ENCODE peak calls at places on chromosomes 11 and 22, in eight cellular contexts. J, Q, Y, S, X, P, K and G are unnamed samples.

GRCh38 chr11:115244758-115245157 is 259.5 kb downstream of the CADM1 start:
- DNase-seq in J (no peak), Q (no peak), Y (no peak), S (no peak), X (no peak), P (no peak), K (no peak), G (no peak)

GRCh38 chr11:70456921-70457532 is 58.7 kb downstream of the CTTN start:
- DNase-seq in J (no peak), Q (no peak), Y (peak; percentile 27), S (no peak), X (no peak), P (no peak), K (no peak), G (no peak)

GRCh38 chr22:28474248-28474647 is 205.4 kb downstream of the TTC28 start:
- DNase-seq in J (no peak), Q (no peak), Y (no peak), S (no peak), X (no peak), P (no peak), K (no peak), G (no peak)

GRCh38 chr22:48316245-48316875 is 1511.3 kb downstream of the BRD1 start:
- DNase-seq in J (no peak), Q (no peak), Y (no peak), S (peak; percentile 34), X (no peak), P (no peak), K (no peak), G (peak; percentile 39)

GRCh38 chr22:22480940-22481339 is 27.6 kb downstream of the ZNF280B start:
- DNase-seq in J (no peak), Q (no peak), Y (no peak), S (no peak), X (no peak), P (no peak), K (no peak), G (no peak)

GRCh38 chr11:77386178-77386577 is 84.7 kb upstream of the GDPD4 start:
- DNase-seq in J (no peak), Q (no peak), Y (no peak), S (no peak), X (no peak), P (no peak), K (no peak), G (no peak)

GRCh38 chr11:57387284-57388030 is 3.0 kb downstream of the PRG2 start:
- DNase-seq in J (no peak), Q (peak; percentile 59), Y (peak; percentile 40), S (no peak), X (no peak), P (no peak), K (no peak), G (no peak)

GRCh38 chr11:2862395-2862949 is 23.1 kb downstream of the CDKN1C start:
- DNase-seq in J (no peak), Q (no peak), Y (no peak), S (no peak), X (no peak), P (no peak), K (no peak), G (no peak)

GRCh38 chr11:38952698-38953097 is 2354.7 kb upstream of the RAG2 start:
- DNase-seq in J (no peak), Q (no peak), Y (no peak), S (no peak), X (no peak), P (no peak), K (no peak), G (no peak)

GRCh38 chr22:38311331-38311635 is 6.0 kb downstream of the CSNK1E start:
- DNase-seq in J (no peak), Q (peak; percentile 65), Y (no peak), S (no peak), X (no peak), P (no peak), K (no peak), G (no peak)

GRCh38 chr22:37428649-37429586 is 1.6 kb upstream of the ELFN2 start:
- DNase-seq in J (no peak), Q (no peak), Y (peak; percentile 56), S (no peak), X (peak; percentile 29), P (no peak), K (peak; percentile 37), G (peak; percentile 55)

GRCh38 chr11:11973361-11973800 is 35.0 kb downstream of the DKK3 start:
- DNase-seq in J (peak; percentile 59), Q (peak; percentile 92), Y (no peak), S (peak; percentile 88), X (peak; percentile 26), P (peak; percentile 90), K (no peak), G (peak; percentile 57)

GRCh38 chr22:45435544-45436139 is 22.1 kb downstream of the RIBC2 start:
- DNase-seq in J (peak; percentile 84), Q (peak; percentile 87), Y (peak; percentile 60), S (peak; percentile 95), X (peak; percentile 92), P (peak; percentile 85), K (peak; percentile 60), G (peak; percentile 85)

GRCh38 chr11:76700177-76701100 is 29.9 kb upstream of the LRRC32 start:
- DNase-seq in J (no peak), Q (no peak), Y (peak; percentile 92), S (no peak), X (no peak), P (peak; percentile 94), K (peak; percentile 79), G (no peak)

GRCh38 chr11:116871248-116871647 is 33.8 kb upstream of the APOA1 start:
- DNase-seq in J (no peak), Q (no peak), Y (no peak), S (no peak), X (no peak), P (no peak), K (no peak), G (no peak)

GRCh38 chr11:17244046-17244445 is 32.5 kb upstream of the NUCB2 start:
- DNase-seq in J (no peak), Q (no peak), Y (no peak), S (no peak), X (no peak), P (no peak), K (no peak), G (no peak)

GRCh38 chr11:44634401-44635281 is 69.2 kb downstream of the CD82 start:
- DNase-seq in J (no peak), Q (peak; percentile 82), Y (peak; percentile 57), S (peak; percentile 89), X (peak; percentile 5), P (peak; percentile 97), K (peak; percentile 10), G (peak; percentile 87)

GRCh38 chr11:12876988-12877387 is 132.1 kb upstream of the RASSF10 start:
- DNase-seq in J (no peak), Q (no peak), Y (no peak), S (no peak), X (no peak), P (peak; percentile 80), K (no peak), G (no peak)

GRCh38 chr11:75577198-75577597 is 15.1 kb downstream of the SERPINH1 start:
- DNase-seq in J (peak; percentile 40), Q (peak; percentile 57), Y (peak; percentile 85), S (no peak), X (peak; percentile 21), P (peak; percentile 56), K (no peak), G (peak; percentile 55)

GRCh38 chr11:119942583-119943338 is 195.2 kb downstream of the TRIM29 start:
- DNase-seq in J (no peak), Q (no peak), Y (no peak), S (no peak), X (no peak), P (no peak), K (no peak), G (no peak)

GRCh38 chr22:21919526-21920307 is 32.9 kb downstream of the PPM1F start:
- DNase-seq in J (no peak), Q (no peak), Y (no peak), S (no peak), X (no peak), P (no peak), K (no peak), G (no peak)

DNA sequence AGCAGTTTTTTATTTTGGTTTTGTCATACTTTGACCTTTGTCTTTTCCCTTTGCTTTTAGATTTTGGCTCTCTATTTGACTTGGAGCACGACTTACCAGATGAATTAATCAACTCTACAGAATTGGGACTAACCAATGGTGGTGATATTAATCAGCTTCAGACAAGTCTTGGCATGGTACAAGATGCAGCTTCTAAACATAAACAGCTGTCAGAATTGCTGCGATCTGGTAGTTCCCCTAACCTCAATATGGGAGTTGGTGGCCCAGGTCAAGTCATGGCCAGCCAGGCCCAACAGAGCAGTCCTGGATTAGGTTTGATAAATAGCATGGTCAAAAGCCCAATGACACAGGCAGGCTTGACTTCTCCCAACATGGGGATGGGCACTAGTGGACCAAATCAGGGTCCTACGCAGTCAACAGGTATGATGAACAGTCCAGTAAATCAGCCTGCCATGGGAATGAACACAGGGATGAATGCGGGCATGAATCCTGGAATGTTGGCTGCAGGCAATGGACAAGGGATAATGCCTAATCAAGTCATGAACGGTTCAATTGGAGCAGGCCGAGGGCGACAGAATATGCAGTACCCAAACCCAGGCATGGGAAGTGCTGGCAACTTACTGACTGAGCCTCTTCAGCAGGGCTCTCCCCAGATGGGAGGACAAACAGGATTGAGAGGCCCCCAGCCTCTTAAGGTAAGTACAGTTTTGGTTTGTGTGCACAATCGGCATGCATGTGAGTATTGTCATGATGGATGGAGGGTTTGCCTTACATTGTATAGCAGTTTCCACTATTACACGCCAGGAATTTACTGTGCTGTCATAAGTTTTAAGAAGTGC is 25.0 kb downstream of the EP300 start:
- DNase-seq in J (no peak), Q (no peak), Y (no peak), S (no peak), X (no peak), P (no peak), K (no peak), G (no peak)
- TF ChIP-seq POLR2A in J (no peak), Q (no peak), Y (no peak), S (no peak), X (no peak), P (no peak), K (no peak), G (no peak)

GRCh38 chr11:35178067-35178805 is 39.3 kb downstream of the CD44 start:
- DNase-seq in J (no peak), Q (no peak), Y (no peak), S (no peak), X (no peak), P (no peak), K (no peak), G (no peak)
- H3K36me3 ChIP-seq in J (peaks cover 3% of the 10 kb centered on the region), Q (no peaks in the 10 kb centered on the region), Y (no peaks in the 10 kb centered on the region), S (peaks cover 33% of the 10 kb centered on the region), X (no peaks in the 10 kb centered on the region), P (no peaks in the 10 kb centered on the region), K (peaks cover 48% of the 10 kb centered on the region), G (no peaks in the 10 kb centered on the region)

GRCh38 chr11:827861-828167 is at the start of gene CRACR2B:
- DNase-seq in J (no peak), Q (no peak), Y (no peak), S (no peak), X (no peak), P (no peak), K (no peak), G (no peak)
- TF ChIP-seq POLR2A in J (no peak), Q (no peak), Y (peak; percentile 15), S (peak; percentile 15), X (no peak), P (no peak), K (no peak), G (no peak)

DNA sequence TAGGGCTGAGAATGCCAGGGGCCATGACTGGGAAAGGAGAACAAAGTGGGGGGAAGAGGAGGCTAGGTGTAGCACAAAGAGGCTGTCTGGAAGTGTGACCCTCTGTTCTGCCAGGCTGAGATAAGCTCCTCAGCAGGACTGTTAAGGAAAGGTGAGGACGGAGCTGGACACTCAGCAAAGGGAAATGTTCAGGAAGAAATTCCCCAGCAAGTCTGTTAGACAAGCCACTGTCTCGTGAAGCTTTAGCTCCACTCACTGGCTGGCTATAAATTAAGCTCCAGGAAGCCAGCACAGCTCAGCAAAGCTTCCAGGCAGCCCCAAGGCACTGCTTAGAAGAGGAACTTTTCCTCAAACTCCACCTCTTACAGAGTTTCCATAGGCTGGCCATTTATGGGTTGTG is 181.2 kb upstream of the API5 start:
- DNase-seq in J (no peak), Q (no peak), Y (no peak), S (no peak), X (peak; percentile 4), P (peak; percentile 27), K (no peak), G (no peak)
- H3K36me3 ChIP-seq in J (no peaks in the 10 kb centered on the region), Q (no peaks in the 10 kb centered on the region), Y (no peaks in the 10 kb centered on the region), S (no peaks in the 10 kb centered on the region), X (no peaks in the 10 kb centered on the region), P (no peaks in the 10 kb centered on the region), K (no peaks in the 10 kb centered on the region), G (no peaks in the 10 kb centered on the region)